ENCODE peak calls at places on chromosomes 16 and 17, in nine cellular contexts. One of them, this sample, is unnamed.

GRCh38 chr16:52376677-52377300 is 170.2 kb downstream of the TOX3 start:
- DNase-seq in fibroblast of lung: no peak
- DNase-seq in ovary: no peak
- DNase-seq in breast epithelium: no peak
- DNase-seq in mammary epithelial cell: no peak
- DNase-seq in kidney epithelial cell: no peak
- DNase-seq in cardiac muscle cell: no peak
- DNase-seq in CD4-positive, CD25-positive, alpha-beta regulatory T cell: no peak
- DNase-seq in astrocyte: no peak
- DNase-seq in this sample: no peak

GRCh38 chr16:14111713-14112538 is 40.8 kb downstream of the MRTFB start:
- DNase-seq in fibroblast of lung: no peak
- DNase-seq in ovary: peak; percentile 71
- DNase-seq in breast epithelium: peak; percentile 61
- DNase-seq in mammary epithelial cell: peak; percentile 57
- DNase-seq in kidney epithelial cell: no peak
- DNase-seq in cardiac muscle cell: peak; percentile 42
- DNase-seq in CD4-positive, CD25-positive, alpha-beta regulatory T cell: no peak
- DNase-seq in astrocyte: no peak
- DNase-seq in this sample: no peak

GRCh38 chr17:41837761-41838538 is at the start of gene KLHL10:
- DNase-seq in fibroblast of lung: no peak
- DNase-seq in ovary: peak; percentile 13
- DNase-seq in breast epithelium: no peak
- DNase-seq in mammary epithelial cell: no peak
- DNase-seq in kidney epithelial cell: no peak
- DNase-seq in cardiac muscle cell: peak; percentile 30
- DNase-seq in CD4-positive, CD25-positive, alpha-beta regulatory T cell: no peak
- DNase-seq in astrocyte: no peak
- DNase-seq in this sample: no peak

GRCh38 chr16:21663889-21664647 is at the start of gene OTOA:
- DNase-seq in fibroblast of lung: no peak
- DNase-seq in ovary: no peak
- DNase-seq in breast epithelium: no peak
- DNase-seq in mammary epithelial cell: no peak
- DNase-seq in kidney epithelial cell: no peak
- DNase-seq in cardiac muscle cell: peak; percentile 8
- DNase-seq in CD4-positive, CD25-positive, alpha-beta regulatory T cell: peak; percentile 17
- DNase-seq in astrocyte: no peak
- DNase-seq in this sample: no peak

GRCh38 chr17:3583456-3583855 is 25.8 kb downstream of the TRPV1 start:
- DNase-seq in fibroblast of lung: no peak
- DNase-seq in ovary: no peak
- DNase-seq in breast epithelium: no peak
- DNase-seq in mammary epithelial cell: no peak
- DNase-seq in kidney epithelial cell: no peak
- DNase-seq in cardiac muscle cell: no peak
- DNase-seq in CD4-positive, CD25-positive, alpha-beta regulatory T cell: no peak
- DNase-seq in astrocyte: no peak
- DNase-seq in this sample: no peak

GRCh38 chr17:41421116-41421515 is 3.3 kb downstream of the KRT37 start:
- DNase-seq in fibroblast of lung: peak; percentile 80
- DNase-seq in ovary: no peak
- DNase-seq in breast epithelium: no peak
- DNase-seq in mammary epithelial cell: peak; percentile 95
- DNase-seq in kidney epithelial cell: peak; percentile 61
- DNase-seq in cardiac muscle cell: no peak
- DNase-seq in CD4-positive, CD25-positive, alpha-beta regulatory T cell: no peak
- DNase-seq in astrocyte: peak; percentile 74
- DNase-seq in this sample: no peak

GRCh38 chr16:87834668-87835473 is 34.4 kb downstream of the SLC7A5 start:
- DNase-seq in fibroblast of lung: peak; percentile 35
- DNase-seq in ovary: no peak
- DNase-seq in breast epithelium: no peak
- DNase-seq in mammary epithelial cell: no peak
- DNase-seq in kidney epithelial cell: no peak
- DNase-seq in cardiac muscle cell: peak; percentile 43
- DNase-seq in CD4-positive, CD25-positive, alpha-beta regulatory T cell: no peak
- DNase-seq in astrocyte: no peak
- DNase-seq in this sample: no peak

GRCh38 chr17:41974031-41974430 is 7.4 kb downstream of the CNP start:
- DNase-seq in fibroblast of lung: no peak
- DNase-seq in ovary: no peak
- DNase-seq in breast epithelium: no peak
- DNase-seq in mammary epithelial cell: no peak
- DNase-seq in kidney epithelial cell: no peak
- DNase-seq in cardiac muscle cell: no peak
- DNase-seq in CD4-positive, CD25-positive, alpha-beta regulatory T cell: no peak
- DNase-seq in astrocyte: no peak
- DNase-seq in this sample: no peak

GRCh38 chr17:183021-183420 is 1.6 kb upstream of the DOC2B start:
- DNase-seq in fibroblast of lung: no peak
- DNase-seq in ovary: no peak
- DNase-seq in breast epithelium: no peak
- DNase-seq in mammary epithelial cell: no peak
- DNase-seq in kidney epithelial cell: no peak
- DNase-seq in cardiac muscle cell: no peak
- DNase-seq in CD4-positive, CD25-positive, alpha-beta regulatory T cell: no peak
- DNase-seq in astrocyte: no peak
- DNase-seq in this sample: no peak

GRCh38 chr17:27544350-27545131 is 86.4 kb upstream of the LGALS9 start:
- DNase-seq in fibroblast of lung: peak; percentile 94
- DNase-seq in ovary: no peak
- DNase-seq in breast epithelium: no peak
- DNase-seq in mammary epithelial cell: peak; percentile 54
- DNase-seq in kidney epithelial cell: no peak
- DNase-seq in cardiac muscle cell: peak; percentile 59
- DNase-seq in CD4-positive, CD25-positive, alpha-beta regulatory T cell: peak; percentile 77
- DNase-seq in astrocyte: peak; percentile 96
- DNase-seq in this sample: no peak

GRCh38 chr16:67917852-67918236 is 13.8 kb downstream of the CTRL start:
- DNase-seq in fibroblast of lung: peak; percentile 81
- DNase-seq in ovary: no peak
- DNase-seq in breast epithelium: no peak
- DNase-seq in mammary epithelial cell: peak; percentile 83
- DNase-seq in kidney epithelial cell: peak; percentile 62
- DNase-seq in cardiac muscle cell: no peak
- DNase-seq in CD4-positive, CD25-positive, alpha-beta regulatory T cell: peak; percentile 32
- DNase-seq in astrocyte: peak; percentile 72
- DNase-seq in this sample: no peak

GRCh38 chr17:50331085-50331791 is 14.7 kb upstream of the XYLT2 start:
- DNase-seq in fibroblast of lung: peak; percentile 97
- DNase-seq in ovary: no peak
- DNase-seq in breast epithelium: no peak
- DNase-seq in mammary epithelial cell: peak; percentile 79
- DNase-seq in kidney epithelial cell: peak; percentile 23
- DNase-seq in cardiac muscle cell: peak; percentile 80
- DNase-seq in CD4-positive, CD25-positive, alpha-beta regulatory T cell: no peak
- DNase-seq in astrocyte: peak; percentile 97
- DNase-seq in this sample: no peak

GRCh38 chr16:57377080-57377841 is 5.0 kb downstream of the CX3CL1 start:
- DNase-seq in fibroblast of lung: no peak
- DNase-seq in ovary: no peak
- DNase-seq in breast epithelium: peak; percentile 55
- DNase-seq in mammary epithelial cell: peak; percentile 72
- DNase-seq in kidney epithelial cell: no peak
- DNase-seq in cardiac muscle cell: peak; percentile 6
- DNase-seq in CD4-positive, CD25-positive, alpha-beta regulatory T cell: peak; percentile 7
- DNase-seq in astrocyte: no peak
- DNase-seq in this sample: no peak

GRCh38 chr17:48024149-48025039 is 13.2 kb downstream of the COPZ2 start:
- DNase-seq in fibroblast of lung: peak; percentile 61
- DNase-seq in ovary: peak; percentile 50
- DNase-seq in breast epithelium: peak; percentile 46
- DNase-seq in mammary epithelial cell: peak; percentile 68
- DNase-seq in kidney epithelial cell: no peak
- DNase-seq in cardiac muscle cell: peak; percentile 38
- DNase-seq in CD4-positive, CD25-positive, alpha-beta regulatory T cell: peak; percentile 79
- DNase-seq in astrocyte: peak; percentile 48
- DNase-seq in this sample: peak; percentile 50

GRCh38 chr16:14564881-14565687 is 65.0 kb downstream of the PARN start:
- DNase-seq in fibroblast of lung: peak; percentile 21
- DNase-seq in ovary: no peak
- DNase-seq in breast epithelium: no peak
- DNase-seq in mammary epithelial cell: peak; percentile 43
- DNase-seq in kidney epithelial cell: no peak
- DNase-seq in cardiac muscle cell: peak; percentile 57
- DNase-seq in CD4-positive, CD25-positive, alpha-beta regulatory T cell: peak; percentile 34
- DNase-seq in astrocyte: peak; percentile 18
- DNase-seq in this sample: peak; percentile 45

GRCh38 chr16:56589141-56590039 is at the start of gene MT3:
- DNase-seq in fibroblast of lung: peak; percentile 17
- DNase-seq in ovary: no peak
- DNase-seq in breast epithelium: no peak
- DNase-seq in mammary epithelial cell: no peak
- DNase-seq in kidney epithelial cell: no peak
- DNase-seq in cardiac muscle cell: no peak
- DNase-seq in CD4-positive, CD25-positive, alpha-beta regulatory T cell: peak; percentile 34
- DNase-seq in astrocyte: no peak
- DNase-seq in this sample: no peak

GRCh38 chr17:55274371-55275255 is 9.9 kb downstream of the HLF start:
- DNase-seq in fibroblast of lung: no peak
- DNase-seq in ovary: no peak
- DNase-seq in breast epithelium: no peak
- DNase-seq in mammary epithelial cell: no peak
- DNase-seq in kidney epithelial cell: no peak
- DNase-seq in cardiac muscle cell: no peak
- DNase-seq in CD4-positive, CD25-positive, alpha-beta regulatory T cell: no peak
- DNase-seq in astrocyte: no peak
- DNase-seq in this sample: no peak

GRCh38 chr17:42518755-42519545 is 17.1 kb upstream of the NAGLU start:
- DNase-seq in fibroblast of lung: peak; percentile 55
- DNase-seq in ovary: peak; percentile 72
- DNase-seq in breast epithelium: no peak
- DNase-seq in mammary epithelial cell: no peak
- DNase-seq in kidney epithelial cell: no peak
- DNase-seq in cardiac muscle cell: peak; percentile 77
- DNase-seq in CD4-positive, CD25-positive, alpha-beta regulatory T cell: no peak
- DNase-seq in astrocyte: peak; percentile 34
- DNase-seq in this sample: no peak

DNA sequence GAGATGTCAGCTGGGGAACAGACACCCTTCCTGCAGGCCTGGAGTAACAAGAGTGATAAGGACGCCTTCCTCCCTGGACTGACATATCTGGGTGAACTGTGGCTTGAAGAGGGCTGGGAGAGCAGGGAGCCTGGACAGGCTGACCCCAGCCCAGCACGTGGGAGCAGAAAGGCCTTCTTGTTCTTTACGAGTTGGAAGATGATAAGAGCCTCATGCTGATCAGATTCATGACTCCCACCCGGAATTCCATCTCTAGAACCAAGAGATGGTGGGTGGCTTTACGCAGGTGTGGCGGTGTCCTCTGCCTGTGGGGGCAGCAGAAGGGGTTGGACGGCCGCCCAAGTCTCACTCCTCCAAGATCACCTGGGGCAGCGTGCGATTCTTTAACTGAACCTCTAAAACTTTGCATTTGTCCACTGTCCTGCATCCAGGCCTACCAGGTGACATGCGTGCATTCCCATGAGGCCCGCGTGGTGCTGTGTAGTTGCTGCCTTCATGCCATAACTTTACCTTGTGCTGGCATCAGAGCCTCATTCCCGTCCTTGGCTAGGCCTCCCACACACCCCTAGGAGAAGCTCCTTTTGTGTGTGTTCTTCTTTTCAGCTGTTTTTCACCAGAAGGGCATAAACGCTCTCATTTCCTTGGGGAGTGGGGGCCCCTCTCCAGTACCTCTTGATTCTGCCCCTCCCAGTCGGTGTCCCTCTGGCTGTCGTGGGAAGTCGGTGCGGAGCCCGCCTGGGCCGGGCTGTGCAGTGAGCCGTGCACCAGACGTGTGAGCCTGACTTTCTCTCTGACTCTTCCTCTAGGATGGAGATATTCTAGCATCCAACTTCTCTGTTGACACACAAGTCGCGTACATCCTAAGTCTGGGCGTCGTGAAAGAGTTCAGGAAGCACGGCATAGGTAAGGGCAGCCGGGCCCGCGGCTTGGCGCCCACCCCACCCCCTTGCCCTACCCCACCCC is 13.3 kb downstream of the C16orf90 start:
- DNase-seq in fibroblast of lung: no peak
- DNase-seq in ovary: no peak
- DNase-seq in breast epithelium: no peak
- DNase-seq in mammary epithelial cell: no peak
- DNase-seq in kidney epithelial cell: no peak
- DNase-seq in cardiac muscle cell: no peak
- DNase-seq in CD4-positive, CD25-positive, alpha-beta regulatory T cell: no peak
- DNase-seq in astrocyte: no peak
- DNase-seq in this sample: no peak
- H3K36me3 ChIP-seq in fibroblast of lung: peaks cover 24% of the 10 kb centered on the region
- H3K36me3 ChIP-seq in ovary: no peaks in the 10 kb centered on the region
- H3K36me3 ChIP-seq in breast epithelium: peaks cover 12% of the 10 kb centered on the region
- H3K36me3 ChIP-seq in mammary epithelial cell: no peaks in the 10 kb centered on the region
- H3K36me3 ChIP-seq in kidney epithelial cell: peaks cover 5% of the 10 kb centered on the region
- H3K36me3 ChIP-seq in cardiac muscle cell: peaks cover 19% of the 10 kb centered on the region
- H3K36me3 ChIP-seq in CD4-positive, CD25-positive, alpha-beta regulatory T cell: peaks cover 65% of the 10 kb centered on the region
- H3K36me3 ChIP-seq in astrocyte: peaks cover 18% of the 10 kb centered on the region
- H3K36me3 ChIP-seq in this sample: peaks cover 51% of the 10 kb centered on the region

DNA sequence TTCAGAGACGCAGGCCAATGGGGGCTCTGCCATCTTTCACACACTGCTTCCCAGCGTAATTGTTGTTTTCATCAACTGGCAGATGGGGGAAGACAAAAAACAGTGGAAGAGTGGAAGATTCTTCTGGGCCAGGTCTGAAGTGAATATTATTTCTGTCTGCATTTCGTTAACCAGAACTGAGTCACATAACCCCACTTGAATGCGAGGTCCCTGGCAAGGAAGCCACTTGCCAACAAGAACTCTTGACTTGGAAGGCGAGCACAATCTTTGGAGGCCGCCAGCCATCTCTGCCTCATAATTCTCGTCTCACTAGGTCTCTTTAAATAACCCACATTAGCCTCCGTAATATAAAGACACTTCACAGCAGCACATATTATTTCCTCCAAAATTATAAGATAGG is 75.4 kb downstream of the CYB561 start:
- DNase-seq in fibroblast of lung: peak; percentile 67
- DNase-seq in ovary: no peak
- DNase-seq in breast epithelium: no peak
- DNase-seq in mammary epithelial cell: no peak
- DNase-seq in kidney epithelial cell: no peak
- DNase-seq in cardiac muscle cell: no peak
- DNase-seq in CD4-positive, CD25-positive, alpha-beta regulatory T cell: no peak
- DNase-seq in astrocyte: peak; percentile 56
- DNase-seq in this sample: no peak
- H3K36me3 ChIP-seq in fibroblast of lung: no peaks in the 10 kb centered on the region
- H3K36me3 ChIP-seq in ovary: no peaks in the 10 kb centered on the region
- H3K36me3 ChIP-seq in breast epithelium: no peaks in the 10 kb centered on the region
- H3K36me3 ChIP-seq in mammary epithelial cell: peaks cover 5% of the 10 kb centered on the region
- H3K36me3 ChIP-seq in kidney epithelial cell: no peaks in the 10 kb centered on the region
- H3K36me3 ChIP-seq in cardiac muscle cell: no peaks in the 10 kb centered on the region
- H3K36me3 ChIP-seq in CD4-positive, CD25-positive, alpha-beta regulatory T cell: no peaks in the 10 kb centered on the region
- H3K36me3 ChIP-seq in astrocyte: peaks cover 9% of the 10 kb centered on the region
- H3K36me3 ChIP-seq in this sample: no peaks in the 10 kb centered on the region

GRCh38 chr16:3485097-3485470 is 10.2 kb downstream of the C16orf90 start:
- DNase-seq in fibroblast of lung: no peak
- DNase-seq in ovary: no peak
- DNase-seq in breast epithelium: no peak
- DNase-seq in mammary epithelial cell: no peak
- DNase-seq in kidney epithelial cell: no peak
- DNase-seq in cardiac muscle cell: no peak
- DNase-seq in CD4-positive, CD25-positive, alpha-beta regulatory T cell: no peak
- DNase-seq in astrocyte: no peak
- DNase-seq in this sample: no peak
- H3K36me3 ChIP-seq in fibroblast of lung: peaks cover 24% of the 10 kb centered on the region
- H3K36me3 ChIP-seq in ovary: no peaks in the 10 kb centered on the region
- H3K36me3 ChIP-seq in breast epithelium: peaks cover 4% of the 10 kb centered on the region
- H3K36me3 ChIP-seq in mammary epithelial cell: no peaks in the 10 kb centered on the region
- H3K36me3 ChIP-seq in kidney epithelial cell: peaks cover 5% of the 10 kb centered on the region
- H3K36me3 ChIP-seq in cardiac muscle cell: peaks cover 13% of the 10 kb centered on the region
- H3K36me3 ChIP-seq in CD4-positive, CD25-positive, alpha-beta regulatory T cell: peaks cover 57% of the 10 kb centered on the region
- H3K36me3 ChIP-seq in astrocyte: peaks cover 13% of the 10 kb centered on the region
- H3K36me3 ChIP-seq in this sample: peaks cover 40% of the 10 kb centered on the region

GRCh38 chr17:78381601-78382168 is 3.2 kb downstream of the PGS1 start:
- DNase-seq in fibroblast of lung: peak; percentile 62
- DNase-seq in ovary: no peak
- DNase-seq in breast epithelium: no peak
- DNase-seq in mammary epithelial cell: no peak
- DNase-seq in kidney epithelial cell: peak; percentile 84
- DNase-seq in cardiac muscle cell: no peak
- DNase-seq in CD4-positive, CD25-positive, alpha-beta regulatory T cell: peak; percentile 91
- DNase-seq in astrocyte: peak; percentile 57
- DNase-seq in this sample: no peak
- H3K36me3 ChIP-seq in fibroblast of lung: peaks cover 2% of the 10 kb centered on the region
- H3K36me3 ChIP-seq in ovary: no peaks in the 10 kb centered on the region
- H3K36me3 ChIP-seq in breast epithelium: no peaks in the 10 kb centered on the region
- H3K36me3 ChIP-seq in mammary epithelial cell: no peaks in the 10 kb centered on the region
- H3K36me3 ChIP-seq in kidney epithelial cell: no peaks in the 10 kb centered on the region
- H3K36me3 ChIP-seq in cardiac muscle cell: no peaks in the 10 kb centered on the region
- H3K36me3 ChIP-seq in CD4-positive, CD25-positive, alpha-beta regulatory T cell: no peaks in the 10 kb centered on the region
- H3K36me3 ChIP-seq in astrocyte: no peaks in the 10 kb centered on the region
- H3K36me3 ChIP-seq in this sample: peaks cover 4% of the 10 kb centered on the region

This sample was measured in HAP-1.